ENCODE peak calls at places on chromosome 5, in four cellular contexts. D, W, A and I are unnamed samples.

GRCh38 chr5:130385619-130386018 is 481.4 kb downstream of the CHSY3 start:
- DNase-seq in D (no peak), W (no peak), A (no peak), I (no peak)

GRCh38 chr5:124132843-124133242 is 613.6 kb downstream of the ZNF608 start:
- DNase-seq in D (no peak), W (no peak), A (no peak), I (no peak)

GRCh38 chr5:33049845-33050244 is 338.7 kb downstream of the NPR3 start:
- DNase-seq in D (peak; percentile 89), W (no peak), A (no peak), I (no peak)

GRCh38 chr5:180137401-180138213 is 66.0 kb upstream of the RNF130 start:
- DNase-seq in D (no peak), W (no peak), A (no peak), I (no peak)

GRCh38 chr5:107359033-107359915 is 311.5 kb downstream of the EFNA5 start:
- DNase-seq in D (peak; percentile 64), W (no peak), A (no peak), I (no peak)

GRCh38 chr5:150075806-150076205 is 10.5 kb downstream of the CSF1R start:
- DNase-seq in D (no peak), W (no peak), A (no peak), I (no peak)

GRCh38 chr5:143837306-143837848 is 25.4 kb downstream of the HMHB1 start:
- DNase-seq in D (peak; percentile 82), W (no peak), A (no peak), I (no peak)

GRCh38 chr5:108387756-108388155 is 5.9 kb upstream of the FBXL17 start:
- DNase-seq in D (peak; percentile 16), W (no peak), A (no peak), I (no peak)

GRCh38 chr5:75202935-75203334 is 33.7 kb downstream of the ANKRD31 start:
- DNase-seq in D (no peak), W (no peak), A (no peak), I (no peak)

GRCh38 chr5:16992444-16992843 is 56.4 kb upstream of the MYO10 start:
- DNase-seq in D (no peak), W (no peak), A (no peak), I (no peak)

GRCh38 chr5:980001-980588 is 28.5 kb upstream of the NKD2 start:
- DNase-seq in D (no peak), W (no peak), A (no peak), I (no peak)

GRCh38 chr5:5983261-5983660 is 395.1 kb downstream of the MED10 start:
- DNase-seq in D (no peak), W (no peak), A (no peak), I (no peak)

GRCh38 chr5:179839328-179840256 is 18.9 kb downstream of the SQSTM1 start:
- DNase-seq in D (no peak), W (no peak), A (no peak), I (no peak)